ENCODE peak calls at places on chromosomes 4 and X, in nine cellular contexts. B, U, X, T, M, S, N, A and F are unnamed samples. For H3K36me3, the result is how much of the 10 kb centered on the place peaks cover.

GRCh38 chr4:24607338-24607737 is 23.0 kb upstream of the DHX15 start:
- DNase-seq in X (no peak), T (no peak), A (no peak), M (no peak), U (no peak), B (no peak), N (no peak), S (no peak), F (no peak)

GRCh38 chrX:20263474-20263873 is 3.2 kb downstream of the RPS6KA3 start:
- DNase-seq in X (no peak), N (peak), A (peak), S (peak), B (peak), U (peak), M (no peak), T (no peak), F (peak)

GRCh38 chr4:74755486-74755885 is 38.8 kb downstream of the BTC start:
- DNase-seq in A (peak), N (no peak), B (no peak), U (peak), T (no peak), M (no peak), X (no peak), S (no peak), F (no peak)

GRCh38 chrX:119624951-119625668 is 18.9 kb upstream of the NKRF start:
- DNase-seq in N (no peak), U (no peak), A (no peak), T (no peak), X (no peak), M (no peak), B (no peak), S (no peak), F (peak)

GRCh38 chrX:16526003-16526402 is 124.0 kb upstream of the S100G start:
- DNase-seq in M (no peak), X (no peak), S (no peak), N (no peak), A (no peak), U (no peak), T (no peak), B (no peak), F (no peak)

GRCh38 chr4:57080781-57081650 is 29.2 kb downstream of the IGFBP7 start:
- DNase-seq in U (peak), A (peak), X (no peak), S (peak), M (peak), B (peak), T (no peak), N (no peak), F (no peak)

GRCh38 chr4:76546282-76547166 is 111.5 kb downstream of the SHROOM3 start:
- DNase-seq in M (peak), X (no peak), U (peak), B (peak), A (peak), N (no peak), S (peak), T (no peak), F (no peak)

GRCh38 chr4:159677521-159677920 is 574.6 kb downstream of the RAPGEF2 start:
- DNase-seq in N (no peak), A (no peak), B (no peak), U (peak), S (no peak), X (peak), M (no peak), T (no peak), F (no peak)

GRCh38 chrX:116462843-116463242 is at the start of gene CT83:
- DNase-seq in B (no peak), U (no peak), S (no peak), M (no peak), T (no peak), X (no peak), A (no peak), N (no peak), F (no peak)

GRCh38 chr4:82705881-82706280 is 92.7 kb downstream of the SCD5 start:
- DNase-seq in X (no peak), U (peak), M (no peak), B (no peak), N (no peak), T (no peak), S (no peak), A (no peak), F (no peak)

GRCh38 chr4:94911141-94911540 is 153.4 kb downstream of the BMPR1B start:
- DNase-seq in T (no peak), A (no peak), U (no peak), B (no peak), M (no peak), N (no peak), X (no peak), S (no peak), F (no peak)

GRCh38 chr4:98586231-98586630 is 72.2 kb downstream of the TSPAN5 start:
- DNase-seq in A (no peak), M (no peak), X (no peak), U (no peak), S (no peak), B (no peak), N (no peak), T (no peak), F (no peak)

GRCh38 chr4:123390846-123391456 is 5.6 kb upstream of the SPRY1 start:
- DNase-seq in T (no peak), B (peak), N (peak), A (peak), X (peak), U (no peak), S (peak), M (peak), F (peak)

GRCh38 chr4:76532810-76533209 is 97.8 kb downstream of the SHROOM3 start:
- DNase-seq in M (no peak), B (no peak), S (no peak), T (no peak), A (no peak), N (no peak), X (no peak), U (no peak), F (no peak)

GRCh38 chr4:104966349-104967033 is 180.2 kb upstream of the TET2 start:
- DNase-seq in X (no peak), N (no peak), M (peak), B (peak), U (no peak), S (no peak), T (no peak), A (no peak), F (peak)

GRCh38 chrX:88605222-88605583 is 141.8 kb upstream of the CPXCR1 start:
- DNase-seq in N (no peak), A (no peak), X (no peak), B (peak), T (no peak), S (no peak), U (no peak), M (no peak), F (no peak)

GRCh38 chr4:182894681-182895275 is 22.4 kb downstream of the DCTD start:
- DNase-seq in N (no peak), X (no peak), M (no peak), T (no peak), A (no peak), U (no peak), B (no peak), S (no peak), F (no peak)

GRCh38 chr4:145619639-145619996 is 433 bp downstream of the MMAA start:
- DNase-seq in S (no peak), B (peak), M (peak), X (peak), A (peak), T (no peak), N (no peak), U (peak), F (no peak)

GRCh38 chr4:20318011-20318898 is 66.5 kb downstream of the SLIT2 start:
- DNase-seq in B (no peak), T (peak), X (no peak), A (peak), U (no peak), M (no peak), N (no peak), S (no peak), F (peak)

GRCh38 chrX:21956783-21957182 is 16.3 kb downstream of the SMS start:
- DNase-seq in N (no peak), U (no peak), X (no peak), B (no peak), T (no peak), A (no peak), S (no peak), M (no peak), F (no peak)

GRCh38 chr4:109671350-109671749 is 31.9 kb downstream of the CASP6 start:
- DNase-seq in A (no peak), X (no peak), U (no peak), N (no peak), B (no peak), M (no peak), T (no peak), S (no peak), F (no peak)

GRCh38 chr4:17665852-17666251 is 51.4 kb downstream of the MED28 start:
- DNase-seq in B (no peak), A (no peak), X (no peak), S (no peak), M (no peak), T (no peak), N (no peak), U (no peak), F (no peak)

GRCh38 chr4:110840221-110840654 is 217.4 kb upstream of the PITX2 start:
- DNase-seq in U (peak), A (peak), M (no peak), X (no peak), S (no peak), N (no peak), B (peak), T (no peak), F (no peak)

GRCh38 chrX:70166601-70167590 is 10.4 kb upstream of the DGAT2L6 start:
- DNase-seq in N (peak), A (peak), T (no peak), B (peak), M (no peak), U (peak), S (peak), X (no peak), F (no peak)

GRCh38 chrX:116930311-116930710 is 467.5 kb upstream of the CT83 start:
- DNase-seq in B (no peak), N (no peak), X (no peak), U (no peak), M (no peak), T (no peak), A (no peak), S (no peak), F (no peak)

GRCh38 chrX:15203694-15204093 is 66.2 kb downstream of the ASB9 start:
- DNase-seq in U (no peak), M (no peak), N (no peak), X (no peak), T (no peak), B (no peak), S (no peak), A (no peak), F (no peak)

GRCh38 chr4:52374847-52375246 is 284.3 kb downstream of the USP46 start:
- DNase-seq in A (no peak), N (no peak), T (no peak), B (peak), X (no peak), S (no peak), U (no peak), M (no peak), F (no peak)

GRCh38 chr4:52373650-52374049 is 285.5 kb downstream of the USP46 start:
- DNase-seq in B (no peak), N (no peak), X (no peak), T (no peak), A (no peak), M (no peak), U (no peak), S (no peak), F (no peak)

GRCh38 chr4:52376107-52376704 is 282.9 kb downstream of the USP46 start:
- DNase-seq in S (peak), B (peak), A (peak), M (peak), N (peak), U (peak), T (peak), X (peak), F (peak)

GRCh38 chr4:52372747-52373146 is 286.4 kb downstream of the USP46 start:
- DNase-seq in S (no peak), N (no peak), X (no peak), M (no peak), B (no peak), U (no peak), A (no peak), T (no peak), F (no peak)

GRCh38 chr4:52377563-52377962 is 281.5 kb downstream of the USP46 start:
- DNase-seq in X (no peak), S (no peak), A (no peak), U (no peak), B (no peak), T (peak), M (no peak), N (no peak), F (no peak)
- H2AFZ ChIP-seq in X (no peak), S (no peak), A (no peak), U (no peak), B (no peak), T (peak), M (no peak), N (no peak), F (no peak)

GRCh38 chr4:1830642-1831228 is 25.2 kb downstream of the LETM1 start:
- DNase-seq in U (no peak), T (no peak), N (no peak), A (no peak), M (no peak), X (no peak), S (no peak), B (no peak), F (no peak)
- H3K36me3 ChIP-seq in U (under half), T (under half), N (half or more), A (under half), M (under half), X (under half), S (under half), B (under half), F (under half)

DNA sequence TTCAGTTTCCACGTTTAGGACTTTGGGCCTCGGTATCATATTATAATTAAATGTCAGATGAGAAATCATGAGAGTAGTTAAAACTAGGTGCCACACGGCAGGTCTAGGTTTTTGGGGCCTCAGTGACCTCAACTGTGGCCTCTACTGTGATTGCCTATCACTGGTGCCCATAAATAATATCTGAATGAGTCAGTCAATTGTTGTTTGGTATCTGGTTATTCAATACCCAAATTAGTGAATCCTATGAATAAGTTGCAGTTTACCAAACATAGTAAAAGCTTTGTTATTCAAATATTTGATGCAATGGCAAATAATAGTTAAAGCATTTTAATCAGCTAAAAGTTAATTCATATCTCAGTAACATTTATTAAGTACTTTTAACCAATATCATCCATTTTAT is 188.8 kb downstream of the PPP3CA start:
- DNase-seq in B (no peak), X (no peak), N (no peak), S (no peak), U (no peak), M (no peak), A (no peak), T (no peak), F (no peak)
- H2AFZ ChIP-seq in B (no peak), X (no peak), N (no peak), S (no peak), U (no peak), M (no peak), A (peak), T (no peak), F (no peak)

GRCh38 chr4:163353054-163353453 is 9.4 kb downstream of the NPY5R start:
- DNase-seq in U (no peak), S (no peak), A (no peak), T (no peak), N (peak), M (no peak), X (no peak), B (no peak), F (no peak)
- H3K36me3 ChIP-seq in U (under half), S (under half), A (under half), T (under half), N (under half), M (under half), X (under half), B (under half), F (under half)

GRCh38 chrX:39877919-39878318 is 219.8 kb downstream of the BCOR start:
- DNase-seq in X (no peak), B (no peak), A (no peak), T (peak), U (no peak), M (no peak), S (no peak), N (no peak), F (no peak)
- H2AFZ ChIP-seq in X (no peak), B (no peak), A (no peak), T (no peak), U (no peak), M (no peak), S (no peak), N (no peak), F (no peak)

GRCh38 chrX:72271091-72271490 is 6.0 kb downstream of the RPS4X start:
- DNase-seq in B (no peak), U (no peak), X (no peak), M (no peak), A (peak), N (no peak), S (no peak), T (no peak), F (no peak)

GRCh38 chrX:72274526-72274925 is 2.5 kb downstream of the RPS4X start:
- DNase-seq in M (no peak), N (no peak), S (no peak), T (no peak), B (no peak), A (no peak), X (no peak), U (peak), F (no peak)

GRCh38 chrX:72273718-72274117 is 3.3 kb downstream of the RPS4X start:
- DNase-seq in A (no peak), T (no peak), U (no peak), B (no peak), N (no peak), S (no peak), M (no peak), X (no peak), F (no peak)

GRCh38 chrX:72271812-72272211 is 5.2 kb downstream of the RPS4X start:
- DNase-seq in N (no peak), B (no peak), X (no peak), U (no peak), M (no peak), A (no peak), T (no peak), S (no peak), F (no peak)

DNA sequence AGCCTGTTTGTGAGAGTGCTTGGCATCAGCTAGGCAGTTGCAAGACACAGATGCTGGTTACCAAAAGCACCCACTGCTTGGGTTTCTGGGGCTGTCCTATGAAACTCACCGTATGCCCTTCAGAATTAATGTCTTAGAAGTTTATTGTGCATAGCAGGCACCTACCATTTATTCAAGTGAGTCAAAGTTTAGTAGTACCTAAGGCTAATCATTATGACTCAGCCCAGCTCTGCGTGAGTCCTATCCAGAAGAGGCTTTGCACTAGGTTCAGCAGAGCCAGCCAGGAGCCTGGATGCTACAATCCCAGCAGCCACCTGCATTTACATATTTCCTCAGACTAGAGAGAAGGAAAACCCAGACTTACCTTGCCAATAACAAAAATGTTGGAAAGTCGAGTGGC is 4.2 kb downstream of the RPS4X start:
- DNase-seq in B (peak), S (no peak), U (peak), M (no peak), A (peak), X (no peak), T (no peak), N (no peak), F (no peak)
- H3K36me3 ChIP-seq in B (half or more), S (under half), U (under half), M (under half), A (under half), X (half or more), T (under half), N (half or more), F (under half)

GRCh38 chrX:12866451-12867377 is at the start of gene TLR7:
- DNase-seq in U (no peak), X (no peak), A (no peak), T (no peak), N (no peak), B (no peak), S (no peak), M (no peak), F (no peak)
- H2AFZ ChIP-seq in U (no peak), X (no peak), A (no peak), T (no peak), N (no peak), B (no peak), S (no peak), M (no peak), F (no peak)

GRCh38 chrX:41150043-41150442 is 64.8 kb downstream of the USP9X start:
- DNase-seq in S (no peak), N (no peak), T (no peak), A (no peak), M (no peak), X (no peak), B (no peak), U (no peak), F (no peak)

GRCh38 chrX:41145920-41146608 is 60.8 kb downstream of the USP9X start:
- DNase-seq in B (peak), N (peak), T (no peak), M (peak), X (no peak), A (peak), S (peak), U (peak), F (no peak)

GRCh38 chrX:41152221-41152620 is 67.0 kb downstream of the USP9X start:
- DNase-seq in U (no peak), T (no peak), A (no peak), X (no peak), M (no peak), S (no peak), N (no peak), B (no peak), F (peak)

GRCh38 chrX:41144873-41145272 is 59.6 kb downstream of the USP9X start:
- DNase-seq in M (no peak), A (no peak), T (no peak), B (no peak), S (no peak), X (no peak), N (no peak), U (peak), F (no peak)

GRCh38 chrX:41148553-41148952 is 63.3 kb downstream of the USP9X start:
- DNase-seq in N (no peak), X (no peak), S (peak), B (peak), M (no peak), T (no peak), U (peak), A (peak), F (no peak)
- H3K36me3 ChIP-seq in N (half or more), X (half or more), S (under half), B (half or more), M (under half), T (under half), U (under half), A (under half), F (under half)